ENCODE peak calls at places on chromosome 14, in nine cellular contexts. M, K, X, W, Y, B, U, Q and G are unnamed samples.

GRCh38 chr14:57692671-57693070 is 173.2 kb downstream of the SLC35F4 start:
- DNase-seq in M (peak; percentile 83), K (no peak), X (no peak), W (no peak), Y (no peak), B (peak; percentile 10), U (peak; percentile 94), Q (peak; percentile 46), G (no peak)

GRCh38 chr14:51479584-51480305 is 172.0 kb upstream of the FRMD6 start:
- DNase-seq in M (peak; percentile 66), K (no peak), X (no peak), W (peak; percentile 23), Y (no peak), B (no peak), U (peak; percentile 16), Q (no peak), G (no peak)

GRCh38 chr14:76499399-76499798 is 123.5 kb downstream of the ESRRB start:
- DNase-seq in M (no peak), K (no peak), X (peak; percentile 62), W (no peak), Y (no peak), B (no peak), U (no peak), Q (no peak), G (peak; percentile 32)

GRCh38 chr14:99628832-99629618 is 15.9 kb upstream of the HHIPL1 start:
- DNase-seq in M (peak; percentile 72), K (no peak), X (peak; percentile 92), W (peak; percentile 76), Y (peak; percentile 49), B (peak; percentile 93), U (peak; percentile 82), Q (peak; percentile 60), G (peak; percentile 95)

GRCh38 chr14:29064305-29064704 is 297.7 kb downstream of the FOXG1 start:
- DNase-seq in M (no peak), K (no peak), X (no peak), W (no peak), Y (no peak), B (no peak), U (no peak), Q (no peak), G (no peak)

GRCh38 chr14:56199976-56200577 is 81.9 kb downstream of the PELI2 start:
- DNase-seq in M (no peak), K (no peak), X (no peak), W (no peak), Y (no peak), B (no peak), U (no peak), Q (no peak), G (no peak)

GRCh38 chr14:32939254-32940065 is 781 bp downstream of the NPAS3 start:
- DNase-seq in M (peak; percentile 83), K (no peak), X (peak; percentile 95), W (peak; percentile 86), Y (no peak), B (peak; percentile 78), U (peak; percentile 63), Q (peak; percentile 71), G (peak; percentile 89)

GRCh38 chr14:61456720-61457119 is 135.3 kb downstream of the PRKCH start:
- DNase-seq in M (peak; percentile 88), K (no peak), X (peak; percentile 76), W (peak; percentile 74), Y (peak; percentile 78), B (peak; percentile 60), U (peak; percentile 95), Q (peak; percentile 86), G (peak; percentile 88)

GRCh38 chr14:87013583-87013982 is 979.4 kb downstream of the GALC start:
- DNase-seq in M (peak; percentile 15), K (no peak), X (no peak), W (no peak), Y (no peak), B (no peak), U (peak; percentile 31), Q (peak; percentile 2), G (no peak)

GRCh38 chr14:92397140-92397815 is 74.3 kb downstream of the SLC24A4 start:
- DNase-seq in M (peak; percentile 21), K (no peak), X (no peak), W (no peak), Y (no peak), B (no peak), U (peak; percentile 90), Q (peak; percentile 55), G (no peak)

GRCh38 chr14:82394916-82395315 is 861.3 kb upstream of the SEL1L start:
- DNase-seq in M (no peak), K (no peak), X (no peak), W (no peak), Y (no peak), B (no peak), U (no peak), Q (no peak), G (no peak)

GRCh38 chr14:68042591-68043210 is 223.1 kb downstream of the RAD51B start:
- DNase-seq in M (no peak), K (no peak), X (no peak), W (no peak), Y (no peak), B (no peak), U (peak; percentile 6), Q (no peak), G (no peak)

GRCh38 chr14:75214558-75214957 is 38.1 kb upstream of the TMED10 start:
- DNase-seq in M (no peak), K (no peak), X (no peak), W (no peak), Y (no peak), B (no peak), U (no peak), Q (no peak), G (no peak)

GRCh38 chr14:95185452-95186392 is 28.4 kb upstream of the DICER1 start:
- DNase-seq in M (peak; percentile 92), K (no peak), X (peak; percentile 79), W (peak; percentile 61), Y (no peak), B (no peak), U (no peak), Q (peak; percentile 37), G (no peak)

DNA sequence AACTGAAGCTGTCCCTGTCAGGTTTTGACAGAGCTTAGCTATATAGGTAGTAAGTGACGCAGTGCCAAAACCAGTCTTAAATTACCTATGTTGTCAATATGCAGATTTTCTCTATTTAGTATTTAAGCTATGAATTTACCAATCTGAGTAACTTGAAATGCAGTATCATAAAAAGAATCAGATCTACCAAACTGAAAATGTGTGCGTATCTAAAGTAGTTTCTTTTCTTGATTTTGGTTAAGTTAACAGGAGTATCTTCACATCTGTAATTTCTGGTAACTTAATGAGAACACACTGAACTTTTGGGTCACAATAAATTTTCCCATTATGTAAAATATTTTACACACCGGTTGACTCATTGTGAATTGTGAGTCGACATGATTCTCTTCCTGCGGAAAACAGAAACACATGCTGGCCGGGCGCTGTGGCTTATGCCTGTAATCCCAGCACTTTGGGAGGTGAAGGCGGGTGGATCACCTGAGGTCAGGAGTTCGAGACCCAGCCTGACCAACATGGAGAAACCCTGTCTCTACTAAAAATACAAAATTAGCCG is 45.1 kb downstream of the TRAF3 start:
- DNase-seq in M (no peak), K (no peak), X (no peak), W (no peak), Y (no peak), B (no peak), U (peak; percentile 28), Q (no peak), G (no peak)
- H3K27ac ChIP-seq in M (no peak overlapping the region), K (no peak overlapping the region), X (no peak overlapping the region), W (no peak overlapping the region), Y (no peak overlapping the region), B (no peak overlapping the region), U (peak overlapping the region; percentile 27), Q (no peak overlapping the region), G (no peak overlapping the region)

DNA sequence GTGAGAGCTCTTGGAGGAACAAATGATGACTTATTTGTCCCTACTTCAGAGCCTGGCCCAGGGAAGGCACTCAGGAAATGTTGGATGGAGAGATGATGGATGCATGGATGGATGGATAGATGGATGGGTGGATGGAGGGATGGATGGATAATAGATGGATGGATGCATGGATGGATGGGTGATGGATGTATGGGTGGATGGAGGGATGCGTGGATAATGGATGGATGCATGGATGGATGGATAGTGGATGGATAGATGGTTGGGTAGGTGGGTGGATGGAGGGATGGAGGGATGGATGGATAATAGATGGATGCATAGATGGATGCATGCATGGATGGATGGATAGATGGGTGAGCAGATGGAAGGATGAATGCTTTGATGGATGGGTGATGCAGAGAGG is 23.2 kb downstream of the GPR68 start:
- DNase-seq in M (no peak), K (no peak), X (no peak), W (no peak), Y (no peak), B (no peak), U (no peak), Q (no peak), G (no peak)
- H3K4me3 ChIP-seq in M (no peak overlapping the region), K (no peak overlapping the region), X (no peak overlapping the region), W (no peak overlapping the region), Y (no peak overlapping the region), B (no peak overlapping the region), U (no peak overlapping the region), Q (no peak overlapping the region), G (no peak overlapping the region)

GRCh38 chr14:104096751-104097700 is 11.5 kb downstream of the ASPG start:
- DNase-seq in M (no peak), K (no peak), X (peak; percentile 73), W (no peak), Y (no peak), B (no peak), U (peak; percentile 21), Q (no peak), G (peak; percentile 76)
- TF ChIP-seq CTCF in M (no peak), K (no peak), X (no peak), W (no peak), Y (no peak), B (no peak), U (peak; percentile 26), Q (peak; percentile 22), G (peak; percentile 67)

GRCh38 chr14:69316449-69317391 is 56.8 kb downstream of the GALNT16 start:
- DNase-seq in M (peak; percentile 97), K (no peak), X (peak; percentile 76), W (peak; percentile 53), Y (no peak), B (no peak), U (peak; percentile 94), Q (peak; percentile 93), G (peak; percentile 44)

GRCh38 chr14:69317392-69317755 is 57.4 kb downstream of the GALNT16 start:
- DNase-seq in M (no peak), K (no peak), X (no peak), W (no peak), Y (no peak), B (no peak), U (peak; percentile 72), Q (no peak), G (peak; percentile 17)

GRCh38 chr14:69318901-69319475 is 59.0 kb downstream of the GALNT16 start:
- DNase-seq in M (no peak), K (no peak), X (peak; percentile 32), W (no peak), Y (no peak), B (no peak), U (no peak), Q (no peak), G (no peak)

GRCh38 chr14:69318241-69318640 is 58.3 kb downstream of the GALNT16 start:
- DNase-seq in M (no peak), K (no peak), X (peak; percentile 10), W (no peak), Y (no peak), B (no peak), U (no peak), Q (no peak), G (no peak)

DNA sequence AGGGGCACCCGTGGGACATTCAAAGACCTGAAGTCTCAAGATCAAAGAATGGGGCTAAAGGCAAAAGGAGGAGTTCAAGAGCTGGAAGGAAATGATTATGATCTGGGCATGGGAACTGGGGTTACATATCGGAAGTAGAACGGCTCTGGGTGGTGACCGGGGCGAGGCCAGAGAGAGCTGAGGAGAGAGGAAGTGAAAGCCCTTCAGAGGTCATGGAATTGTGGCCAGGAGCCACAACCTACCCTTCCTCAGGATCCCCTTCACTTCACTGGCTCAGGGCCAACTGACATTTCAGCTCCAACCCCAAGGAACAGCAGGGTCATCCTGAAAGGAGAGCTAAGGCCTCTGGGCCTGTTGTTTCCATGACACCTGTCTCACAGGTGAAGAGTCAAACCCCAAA is 57.8 kb downstream of the GALNT16 start:
- DNase-seq in M (no peak), K (no peak), X (peak; percentile 60), W (no peak), Y (no peak), B (no peak), U (no peak), Q (no peak), G (peak; percentile 28)
- H3K27ac ChIP-seq in M (no peak overlapping the region), K (peak overlapping the region; percentile 78), X (no peak overlapping the region), W (peak overlapping the region; percentile 84), Y (no peak overlapping the region), B (peak overlapping the region; percentile 68), U (peak overlapping the region; percentile 52), Q (no peak overlapping the region), G (no peak overlapping the region)